ENCODE peak calls at places on chromosomes 5 and 9, in seven cellular contexts. B, X, W, Q, C, J and K are unnamed samples.

GRCh38 chr5:18433336-18433735 is 799.1 kb downstream of the TAF11L14 start:
- DNase-seq in B (no peak), X (no peak), W (no peak), Q (no peak), C (no peak), J (no peak), K (no peak)

GRCh38 chr5:65861830-65862241 is 64.5 kb upstream of the ERBIN start:
- DNase-seq in B (no peak), X (no peak), W (no peak), Q (no peak), C (no peak), J (no peak), K (peak)

GRCh38 chr9:6656901-6657300 is 11.4 kb upstream of the GLDC start:
- DNase-seq in B (no peak), X (no peak), W (no peak), Q (no peak), C (no peak), J (no peak), K (no peak)

GRCh38 chr5:23840083-23840482 is 332.7 kb downstream of the PRDM9 start:
- DNase-seq in B (no peak), X (peak), W (no peak), Q (no peak), C (no peak), J (no peak), K (no peak)

GRCh38 chr9:79600466-79600865 is 28.7 kb downstream of the TLE4 start:
- DNase-seq in B (no peak), X (no peak), W (peak), Q (no peak), C (no peak), J (no peak), K (no peak)

GRCh38 chr5:68115584-68115983 is 100.0 kb upstream of the PIK3R1 start:
- DNase-seq in B (no peak), X (no peak), W (no peak), Q (no peak), C (no peak), J (no peak), K (no peak)

GRCh38 chr5:83767409-83767992 is 46.8 kb upstream of the HAPLN1 start:
- DNase-seq in B (no peak), X (no peak), W (no peak), Q (no peak), C (no peak), J (peak), K (no peak)

GRCh38 chr5:123487298-123487697 is 24.7 kb upstream of the CSNK1G3 start:
- DNase-seq in B (no peak), X (no peak), W (no peak), Q (no peak), C (no peak), J (no peak), K (no peak)